ENCODE peak calls at places on chromosomes 3 and 15, in four cellular contexts. One of them, this sample, is unnamed.

GRCh38 chr3:16336876-16337275 is 71.9 kb downstream of the OXNAD1 start:
- DNase-seq in anterior cingulate cortex: no peak
- DNase-seq in GM12891: no peak
- DNase-seq in HEK293T: no peak
- DNase-seq in this sample: no peak

GRCh38 chr15:55695432-55695831 is 47.5 kb downstream of the PRTG start:
- DNase-seq in anterior cingulate cortex: no peak
- DNase-seq in GM12891: no peak
- DNase-seq in HEK293T: peak
- DNase-seq in this sample: no peak

GRCh38 chr3:155908605-155909004 is 38.2 kb downstream of the GMPS start:
- DNase-seq in anterior cingulate cortex: no peak
- DNase-seq in GM12891: no peak
- DNase-seq in HEK293T: no peak
- DNase-seq in this sample: no peak

GRCh38 chr3:156052115-156052514 is 68.3 kb upstream of the KCNAB1 start:
- DNase-seq in HEK293T: no peak
- DNase-seq in anterior cingulate cortex: no peak
- DNase-seq in GM12891: no peak
- DNase-seq in this sample: no peak

GRCh38 chr3:20197775-20198174 is 11.8 kb upstream of the SGO1 start:
- DNase-seq in GM12891: no peak
- DNase-seq in anterior cingulate cortex: no peak
- DNase-seq in HEK293T: no peak
- DNase-seq in this sample: no peak

GRCh38 chr3:95565502-95565901 is 1248.9 kb upstream of the EPHA6 start:
- DNase-seq in HEK293T: no peak
- DNase-seq in GM12891: no peak
- DNase-seq in anterior cingulate cortex: no peak
- DNase-seq in this sample: no peak

GRCh38 chr3:11126653-11127052 is 27.6 kb upstream of the HRH1 start:
- DNase-seq in anterior cingulate cortex: no peak
- DNase-seq in GM12891: no peak
- DNase-seq in HEK293T: no peak
- DNase-seq in this sample: no peak

GRCh38 chr3:39099242-39099641 is 8.2 kb downstream of the GORASP1 start:
- DNase-seq in anterior cingulate cortex: no peak
- DNase-seq in HEK293T: no peak
- DNase-seq in GM12891: no peak
- DNase-seq in this sample: no peak

GRCh38 chr3:72659609-72660008 is 188.6 kb downstream of the SHQ1 start:
- DNase-seq in HEK293T: no peak
- DNase-seq in GM12891: no peak
- DNase-seq in anterior cingulate cortex: no peak
- DNase-seq in this sample: no peak

GRCh38 chr3:60812544-60812943 is 438.7 kb downstream of the FHIT start:
- DNase-seq in anterior cingulate cortex: no peak
- DNase-seq in HEK293T: no peak
- DNase-seq in GM12891: no peak
- DNase-seq in this sample: no peak

GRCh38 chr3:61629442-61629841 is 68.1 kb downstream of the PTPRG start:
- DNase-seq in GM12891: no peak
- DNase-seq in HEK293T: no peak
- DNase-seq in anterior cingulate cortex: no peak
- DNase-seq in this sample: no peak

GRCh38 chr3:62143843-62144450 is 229.4 kb downstream of the FEZF2 start:
- DNase-seq in anterior cingulate cortex: no peak
- DNase-seq in HEK293T: no peak
- DNase-seq in GM12891: no peak
- DNase-seq in this sample: no peak

GRCh38 chr15:78044407-78045155 is 32.9 kb downstream of the TBC1D2B start:
- DNase-seq in GM12891: no peak
- DNase-seq in HEK293T: no peak
- DNase-seq in anterior cingulate cortex: no peak
- DNase-seq in this sample: no peak

GRCh38 chr15:87211547-87211946 is 1045.0 kb downstream of the NTRK3 start:
- DNase-seq in anterior cingulate cortex: no peak
- DNase-seq in GM12891: no peak
- DNase-seq in HEK293T: no peak
- DNase-seq in this sample: no peak

This sample was measured in GM12864.